ENCODE peak calls at places on chromosomes 11 and 22, in five cellular contexts. One of them, this sample, is unnamed.

GRCh38 chr22:46577361-46578249 is 40.2 kb upstream of the CELSR1 start:
- DNase-seq in neural progenitor cell: peak; percentile 11
- DNase-seq in hepatocyte: peak; percentile 33
- DNase-seq in GM12878: no peak
- DNase-seq in GM23248: peak; percentile 44
- DNase-seq in this sample: peak; percentile 59

GRCh38 chr11:87421422-87421821 is 383.7 kb downstream of the TMEM135 start:
- DNase-seq in hepatocyte: peak; percentile 86
- DNase-seq in GM12878: peak; percentile 27
- DNase-seq in neural progenitor cell: peak; percentile 79
- DNase-seq in GM23248: peak; percentile 90
- DNase-seq in this sample: peak; percentile 98

GRCh38 chr11:31645747-31646146 is 136.2 kb downstream of the ELP4 start:
- DNase-seq in GM23248: peak; percentile 90
- DNase-seq in hepatocyte: peak; percentile 4
- DNase-seq in neural progenitor cell: no peak
- DNase-seq in GM12878: no peak
- DNase-seq in this sample: no peak

GRCh38 chr11:128888034-128888985 is 2.8 kb upstream of the KCNJ5 start:
- DNase-seq in hepatocyte: no peak
- DNase-seq in GM12878: no peak
- DNase-seq in GM23248: no peak
- DNase-seq in neural progenitor cell: peak; percentile 62
- DNase-seq in this sample: no peak

GRCh38 chr11:116485425-116485824 is 287.4 kb downstream of the BUD13 start:
- DNase-seq in hepatocyte: peak; percentile 52
- DNase-seq in GM12878: no peak
- DNase-seq in neural progenitor cell: no peak
- DNase-seq in GM23248: no peak
- DNase-seq in this sample: no peak

GRCh38 chr11:12201016-12201985 is 90.9 kb downstream of the MICAL2 start:
- DNase-seq in GM12878: no peak
- DNase-seq in neural progenitor cell: no peak
- DNase-seq in hepatocyte: peak; percentile 65
- DNase-seq in GM23248: peak; percentile 94
- DNase-seq in this sample: no peak

GRCh38 chr11:102495161-102496042 is 35.1 kb downstream of the MMP7 start:
- DNase-seq in GM23248: peak; percentile 85
- DNase-seq in hepatocyte: peak; percentile 87
- DNase-seq in GM12878: peak; percentile 79
- DNase-seq in neural progenitor cell: peak; percentile 80
- DNase-seq in this sample: peak; percentile 96

GRCh38 chr11:1353383-1354124 is 36.2 kb upstream of the BRSK2 start:
- DNase-seq in neural progenitor cell: peak; percentile 61
- DNase-seq in hepatocyte: no peak
- DNase-seq in GM12878: no peak
- DNase-seq in GM23248: no peak
- DNase-seq in this sample: no peak

GRCh38 chr11:66568124-66568916 is at the start of gene CTSF:
- DNase-seq in GM23248: peak; percentile 89
- DNase-seq in hepatocyte: no peak
- DNase-seq in GM12878: no peak
- DNase-seq in neural progenitor cell: no peak
- DNase-seq in this sample: no peak

GRCh38 chr22:28208036-28208435 is 289.0 kb upstream of the PITPNB start:
- DNase-seq in hepatocyte: no peak
- DNase-seq in GM12878: no peak
- DNase-seq in GM23248: peak; percentile 50
- DNase-seq in neural progenitor cell: no peak
- DNase-seq in this sample: no peak

GRCh38 chr22:43293661-43294392 is 49.3 kb downstream of the SCUBE1 start:
- DNase-seq in GM12878: no peak
- DNase-seq in GM23248: peak; percentile 74
- DNase-seq in hepatocyte: peak; percentile 93
- DNase-seq in neural progenitor cell: peak; percentile 26
- DNase-seq in this sample: no peak

GRCh38 chr11:70141490-70142014 is 61.5 kb upstream of the FADD start:
- DNase-seq in hepatocyte: no peak
- DNase-seq in neural progenitor cell: peak; percentile 87
- DNase-seq in GM23248: peak; percentile 24
- DNase-seq in GM12878: no peak
- DNase-seq in this sample: no peak

GRCh38 chr11:17498058-17498457 is 21.4 kb upstream of the ABCC8 start:
- DNase-seq in GM23248: no peak
- DNase-seq in neural progenitor cell: no peak
- DNase-seq in GM12878: no peak
- DNase-seq in hepatocyte: no peak
- DNase-seq in this sample: peak; percentile 47

GRCh38 chr11:23280088-23280487 is 419.8 kb upstream of the CCDC179 start:
- DNase-seq in neural progenitor cell: no peak
- DNase-seq in GM23248: peak; percentile 45
- DNase-seq in GM12878: no peak
- DNase-seq in hepatocyte: no peak
- DNase-seq in this sample: no peak

GRCh38 chr22:22244337-22245250 is at the start of gene VPREB1:
- DNase-seq in hepatocyte: no peak
- DNase-seq in GM23248: no peak
- DNase-seq in GM12878: no peak
- DNase-seq in neural progenitor cell: no peak
- DNase-seq in this sample: no peak

GRCh38 chr11:127018683-127019279 is 18.2 kb upstream of the KIRREL3 start:
- DNase-seq in neural progenitor cell: no peak
- DNase-seq in hepatocyte: no peak
- DNase-seq in GM12878: no peak
- DNase-seq in GM23248: no peak
- DNase-seq in this sample: no peak

GRCh38 chr11:113188433-113188834 is 125.9 kb upstream of the TTC12 start:
- DNase-seq in GM23248: no peak
- DNase-seq in GM12878: peak; percentile 36
- DNase-seq in neural progenitor cell: no peak
- DNase-seq in hepatocyte: no peak
- DNase-seq in this sample: peak; percentile 54

GRCh38 chr11:36627471-36627870 is 29.4 kb upstream of the RAG2 start:
- DNase-seq in GM12878: no peak
- DNase-seq in neural progenitor cell: no peak
- DNase-seq in GM23248: no peak
- DNase-seq in hepatocyte: no peak
- DNase-seq in this sample: no peak

GRCh38 chr11:15038963-15039362 is 34.4 kb upstream of the CALCB start:
- DNase-seq in GM23248: peak; percentile 51
- DNase-seq in GM12878: no peak
- DNase-seq in neural progenitor cell: peak; percentile 23
- DNase-seq in hepatocyte: no peak
- DNase-seq in this sample: peak; percentile 59

GRCh38 chr11:109972939-109973338 is 120.3 kb upstream of the ZC3H12C start:
- DNase-seq in hepatocyte: no peak
- DNase-seq in neural progenitor cell: no peak
- DNase-seq in GM12878: no peak
- DNase-seq in GM23248: peak; percentile 27
- DNase-seq in this sample: no peak

GRCh38 chr11:11407065-11407737 is 54.2 kb upstream of the CSNK2A3 start:
- DNase-seq in GM23248: no peak
- DNase-seq in GM12878: no peak
- DNase-seq in hepatocyte: no peak
- DNase-seq in neural progenitor cell: no peak
- DNase-seq in this sample: peak; percentile 82

GRCh38 chr22:20080776-20081654 is 974 bp downstream of the DGCR8 start:
- DNase-seq in GM23248: peak; percentile 90
- DNase-seq in GM12878: no peak
- DNase-seq in neural progenitor cell: peak; percentile 68
- DNase-seq in hepatocyte: peak; percentile 60
- DNase-seq in this sample: peak; percentile 66

GRCh38 chr11:69278091-69278867 is 15.7 kb upstream of the MYEOV start:
- DNase-seq in GM23248: no peak
- DNase-seq in GM12878: no peak
- DNase-seq in neural progenitor cell: no peak
- DNase-seq in hepatocyte: peak; percentile 84
- DNase-seq in this sample: no peak

GRCh38 chr11:120354068-120354467 is 17.9 kb downstream of the ARHGEF12 start:
- DNase-seq in hepatocyte: no peak
- DNase-seq in GM12878: no peak
- DNase-seq in GM23248: no peak
- DNase-seq in neural progenitor cell: no peak
- DNase-seq in this sample: no peak

GRCh38 chr22:39144101-39144815 is 8.2 kb downstream of the CBX7 start:
- DNase-seq in GM23248: peak; percentile 73
- DNase-seq in GM12878: peak; percentile 56
- DNase-seq in neural progenitor cell: peak; percentile 36
- DNase-seq in hepatocyte: peak; percentile 17
- DNase-seq in this sample: no peak

GRCh38 chr11:27075192-27075591 is 34.6 kb downstream of the BBOX1 start:
- DNase-seq in GM12878: no peak
- DNase-seq in GM23248: peak; percentile 59
- DNase-seq in neural progenitor cell: no peak
- DNase-seq in hepatocyte: no peak
- DNase-seq in this sample: no peak

GRCh38 chr22:32713737-32714457 is 87.6 kb upstream of the TIMP3 start:
- DNase-seq in GM23248: no peak
- DNase-seq in hepatocyte: no peak
- DNase-seq in GM12878: no peak
- DNase-seq in neural progenitor cell: no peak
- DNase-seq in this sample: no peak

GRCh38 chr11:129728571-129728970 is 87.1 kb upstream of the TMEM45B start:
- DNase-seq in hepatocyte: no peak
- DNase-seq in GM23248: no peak
- DNase-seq in neural progenitor cell: no peak
- DNase-seq in GM12878: no peak
- DNase-seq in this sample: no peak

GRCh38 chr22:37237371-37238268 is 6.4 kb downstream of the RAC2 start:
- DNase-seq in GM12878: no peak
- DNase-seq in GM23248: peak; percentile 78
- DNase-seq in neural progenitor cell: no peak
- DNase-seq in hepatocyte: no peak
- DNase-seq in this sample: no peak

GRCh38 chr22:21837184-21837979 is 30.1 kb downstream of the MAPK1 start:
- DNase-seq in neural progenitor cell: peak; percentile 51
- DNase-seq in GM12878: no peak
- DNase-seq in GM23248: peak; percentile 92
- DNase-seq in hepatocyte: peak; percentile 46
- DNase-seq in this sample: peak; percentile 32

DNA sequence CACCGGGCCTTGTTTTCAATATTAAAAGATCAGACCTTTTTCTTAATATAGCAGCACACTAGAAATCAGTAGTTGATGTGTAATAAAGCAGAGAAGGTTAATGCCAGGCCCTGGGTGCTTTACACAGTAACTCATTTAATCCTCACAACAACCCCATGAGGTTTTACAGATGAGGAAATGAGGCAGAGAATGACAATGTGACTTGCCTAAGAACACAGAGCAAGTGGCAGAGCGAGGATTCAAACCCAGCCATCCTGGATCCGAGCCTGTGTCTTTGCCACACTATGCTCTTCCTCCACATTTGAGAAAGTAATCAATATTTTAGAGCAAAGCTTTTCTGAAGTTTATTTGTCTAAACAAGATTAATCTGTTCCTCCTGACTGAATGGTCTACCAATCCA is 7.2 kb downstream of the JAML start:
- DNase-seq in GM23248: no peak
- DNase-seq in neural progenitor cell: no peak
- DNase-seq in GM12878: no peak
- DNase-seq in hepatocyte: no peak
- DNase-seq in this sample: peak; percentile 60
- H3K4me1 ChIP-seq in GM23248: no peaks in the 10 kb centered on the region
- H3K4me1 ChIP-seq in neural progenitor cell: peaks cover 17% of the 10 kb centered on the region
- H3K4me1 ChIP-seq in GM12878: peaks cover 36% of the 10 kb centered on the region
- H3K4me1 ChIP-seq in hepatocyte: peaks cover 26% of the 10 kb centered on the region
- H3K4me1 ChIP-seq in this sample: peaks cover 84% of the 10 kb centered on the region

DNA sequence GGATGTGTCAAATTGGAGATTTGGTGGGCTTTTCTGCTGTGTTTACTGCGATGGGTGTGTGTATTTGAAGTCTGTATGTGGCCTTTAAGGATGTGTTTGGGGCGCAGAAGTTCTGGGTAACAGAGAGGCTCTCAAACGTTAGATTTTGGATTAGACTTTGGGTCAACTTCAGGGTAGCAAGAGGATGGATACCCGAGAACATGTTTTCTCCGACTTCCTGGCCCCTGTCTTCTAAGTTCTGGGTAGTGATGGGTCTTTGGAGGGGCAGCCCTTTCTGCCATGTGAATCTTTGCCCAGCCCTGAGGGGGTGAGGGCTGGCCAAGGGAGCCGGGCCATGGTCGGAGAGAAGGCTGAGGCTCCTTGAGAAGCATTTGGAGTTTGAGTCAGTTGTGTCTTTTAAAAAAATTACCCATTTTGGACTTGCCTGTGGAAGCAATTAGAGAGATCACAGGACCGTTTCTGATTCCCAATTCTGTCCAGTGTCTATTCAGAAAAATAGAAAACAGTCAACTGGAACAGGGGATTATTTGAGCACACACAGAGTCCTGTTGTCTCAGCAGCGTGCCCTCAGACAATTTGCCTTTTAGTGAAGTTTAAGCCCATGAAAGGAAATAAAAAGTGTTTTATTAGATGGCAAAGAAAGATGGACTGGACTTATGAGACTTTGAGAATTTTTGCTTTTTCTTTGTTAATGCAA is 114.4 kb downstream of the PTPRJ start:
- DNase-seq in GM23248: no peak
- DNase-seq in GM12878: no peak
- DNase-seq in hepatocyte: no peak
- DNase-seq in neural progenitor cell: no peak
- DNase-seq in this sample: peak; percentile 71
- H3K4me2 ChIP-seq in GM23248: no peak overlapping the region
- H3K4me2 ChIP-seq in GM12878: no peak overlapping the region
- H3K4me2 ChIP-seq in hepatocyte: peak overlapping the region; percentile 59
- H3K4me2 ChIP-seq in neural progenitor cell: no peak overlapping the region
- H3K4me2 ChIP-seq in this sample: peak overlapping the region; percentile 69

DNA sequence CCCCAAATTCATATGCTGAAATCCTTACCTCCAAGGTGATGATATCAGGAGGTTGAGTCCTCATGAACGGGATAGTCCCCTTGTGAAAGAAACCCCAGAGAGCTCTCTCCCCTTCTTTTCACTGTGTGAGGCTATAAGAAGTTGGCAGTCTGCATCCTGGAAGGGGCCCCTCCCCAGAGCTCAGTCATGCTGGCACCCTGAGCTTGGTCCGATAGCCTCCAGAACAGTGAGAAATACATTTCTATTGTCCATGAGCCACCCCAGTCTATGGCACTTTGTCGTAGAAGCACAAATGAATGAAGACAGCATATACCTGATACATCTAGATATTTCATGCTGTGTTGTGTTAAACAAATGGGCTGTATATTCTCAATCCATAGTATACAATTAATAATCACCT is 81.1 kb upstream of the CRTAM start:
- DNase-seq in GM12878: no peak
- DNase-seq in GM23248: no peak
- DNase-seq in neural progenitor cell: no peak
- DNase-seq in hepatocyte: no peak
- DNase-seq in this sample: no peak
- H3K4me1 ChIP-seq in GM12878: peaks cover 3% of the 10 kb centered on the region
- H3K4me1 ChIP-seq in GM23248: peaks cover 10% of the 10 kb centered on the region
- H3K4me1 ChIP-seq in neural progenitor cell: peaks cover 9% of the 10 kb centered on the region
- H3K4me1 ChIP-seq in hepatocyte: no peaks in the 10 kb centered on the region
- H3K4me1 ChIP-seq in this sample: peaks cover 32% of the 10 kb centered on the region

DNA sequence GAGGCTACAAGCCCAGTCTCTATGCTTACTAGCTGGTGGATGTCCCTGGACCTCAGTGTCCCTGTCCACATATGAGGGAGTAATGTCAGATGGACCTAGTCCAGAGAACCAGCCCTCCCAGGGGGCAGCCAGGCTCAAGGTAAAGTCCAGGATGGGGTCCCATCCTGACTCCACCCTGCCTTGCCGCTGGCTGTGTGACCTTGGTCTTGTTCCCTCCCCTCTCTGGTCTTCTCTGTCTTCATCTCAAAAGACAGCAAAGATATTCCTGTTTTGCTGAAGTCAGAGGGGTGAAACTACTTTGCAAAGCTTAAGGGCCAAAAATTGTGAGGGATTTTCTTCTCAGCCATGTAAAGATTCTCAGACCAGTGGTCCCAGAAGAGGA is 9.2 kb upstream of the C11orf96 start:
- DNase-seq in GM12878: no peak
- DNase-seq in neural progenitor cell: no peak
- DNase-seq in GM23248: no peak
- DNase-seq in hepatocyte: no peak
- DNase-seq in this sample: no peak
- H3K4me2 ChIP-seq in GM12878: no peak overlapping the region
- H3K4me2 ChIP-seq in neural progenitor cell: peak overlapping the region; percentile 58
- H3K4me2 ChIP-seq in GM23248: no peak overlapping the region
- H3K4me2 ChIP-seq in hepatocyte: peak overlapping the region; percentile 38
- H3K4me2 ChIP-seq in this sample: no peak overlapping the region

This sample was measured in Karpas-422.